ENCODE peak calls at places on chromosomes 11 and 22, in six cellular contexts. Q is GM12878, T is A549, L is endothelial cell of umbilical vein, V is HepG2, R is K562. G is an unnamed sample.

GRCh38 chr22:43827926-43828710 is 16.0 kb upstream of the EFCAB6 start:
- DNase-seq in Q (no peak), T (peak; percentile 12), L (no peak), V (no peak), R (no peak), G (no peak)

GRCh38 chr11:60625262-60625661 is 74.2 kb upstream of the MS4A8 start:
- DNase-seq in Q (no peak), T (peak; percentile 24), L (peak; percentile 52), V (peak; percentile 22), R (peak; percentile 18), G (peak; percentile 42)

GRCh38 chr22:36528336-36528735 is 630 bp downstream of the EIF3D start:
- DNase-seq in Q (no peak), T (no peak), L (no peak), V (no peak), R (no peak), G (peak; percentile 48)

GRCh38 chr22:38017272-38017920 is 33.0 kb upstream of the SOX10 start:
- DNase-seq in Q (no peak), T (no peak), L (peak; percentile 37), V (no peak), R (no peak), G (peak; percentile 40)

GRCh38 chr22:43826142-43827093 is 14.3 kb upstream of the EFCAB6 start:
- DNase-seq in Q (no peak), T (peak; percentile 46), L (no peak), V (no peak), R (no peak), G (peak; percentile 26)

GRCh38 chr22:36021649-36022048 is 7.0 kb downstream of the RBFOX2 start:
- DNase-seq in Q (no peak), T (no peak), L (no peak), V (no peak), R (no peak), G (no peak)

GRCh38 chr11:60280412-60280811 is at the start of gene MS4A4A:
- DNase-seq in Q (no peak), T (no peak), L (no peak), V (no peak), R (no peak), G (peak; percentile 86)

GRCh38 chr22:29478326-29479276 is 1.4 kb upstream of the NEFH start:
- DNase-seq in Q (no peak), T (peak; percentile 18), L (peak; percentile 14), V (no peak), R (peak; percentile 53), G (peak; percentile 42)

GRCh38 chr11:85379066-85379465 is 248.1 kb downstream of the DLG2 start:
- DNase-seq in Q (no peak), T (no peak), L (no peak), V (no peak), R (no peak), G (no peak)

GRCh38 chr22:31049815-31050420 is 31.2 kb upstream of the SMTN start:
- DNase-seq in Q (no peak), T (no peak), L (peak; percentile 59), V (no peak), R (no peak), G (no peak)

GRCh38 chr11:202490-202889 is 4.7 kb downstream of the BET1L start:
- DNase-seq in Q (no peak), T (no peak), L (no peak), V (no peak), R (no peak), G (no peak)

GRCh38 chr11:66069715-66070603 is at the start of gene PACS1:
- DNase-seq in Q (no peak), T (peak; percentile 70), L (peak; percentile 69), V (peak; percentile 25), R (peak; percentile 91), G (peak; percentile 74)

GRCh38 chr11:96333076-96333744 is 9.8 kb downstream of the MAML2 start:
- DNase-seq in Q (no peak), T (no peak), L (no peak), V (no peak), R (no peak), G (no peak)

GRCh38 chr11:124745835-124746620 is 6.0 kb downstream of the VSIG2 start:
- DNase-seq in Q (no peak), T (peak; percentile 24), L (no peak), V (no peak), R (no peak), G (no peak)

GRCh38 chr11:12525466-12526055 is 148.2 kb downstream of the PARVA start:
- DNase-seq in Q (no peak), T (no peak), L (no peak), V (no peak), R (no peak), G (no peak)
- TF ChIP-seq CTCF in Q (no peak), T (no peak), L (no peak), V (no peak), R (no peak), G (no peak)

GRCh38 chr11:116842909-116843308 is 5.5 kb upstream of the APOA1 start:
- DNase-seq in Q (no peak), T (peak; percentile 12), L (no peak), V (no peak), R (no peak), G (no peak)

GRCh38 chr11:116838321-116839084 is 1.1 kb upstream of the APOA1 start:
- DNase-seq in Q (no peak), T (no peak), L (no peak), V (peak; percentile 20), R (no peak), G (no peak)

GRCh38 chr11:116840746-116841296 is 3.4 kb upstream of the APOA1 start:
- DNase-seq in Q (no peak), T (no peak), L (no peak), V (peak; percentile 74), R (peak; percentile 27), G (peak; percentile 53)

GRCh38 chr11:116842117-116842516 is 4.7 kb upstream of the APOA1 start:
- DNase-seq in Q (no peak), T (no peak), L (no peak), V (no peak), R (no peak), G (no peak)

DNA sequence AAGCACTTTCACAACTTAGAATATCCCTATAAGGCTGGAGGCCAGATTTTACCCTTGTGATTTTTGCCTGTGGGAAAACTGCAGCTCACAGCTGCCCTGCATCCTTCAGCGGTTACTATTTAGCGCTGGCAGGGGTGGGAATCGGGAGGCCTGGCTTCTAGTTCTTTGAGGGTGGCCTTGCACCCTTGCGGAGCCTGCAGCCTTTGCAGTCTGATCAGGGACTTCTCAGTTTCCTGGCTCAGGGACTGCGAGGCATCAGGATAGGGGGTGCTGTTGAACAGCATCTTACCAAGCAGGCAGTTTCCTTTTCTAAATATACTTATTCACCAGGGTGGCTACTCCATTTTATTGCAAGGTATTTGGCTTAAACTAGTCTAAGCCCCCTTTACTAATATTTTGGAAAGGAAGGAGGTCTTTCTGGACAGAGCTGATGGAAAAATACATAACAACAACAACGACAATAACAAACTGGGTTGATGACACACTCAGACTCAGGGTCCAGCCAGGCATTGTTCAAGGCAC is 2.9 kb upstream of the APOA1 start:
- DNase-seq in Q (no peak), T (no peak), L (no peak), V (peak; percentile 47), R (peak; percentile 46), G (peak; percentile 73)
- TF ChIP-seq MAX in Q (no peak), T (no peak), L (no peak), V (no peak), R (no peak), G (no peak)

GRCh38 chr22:23245045-23245798 is 64.9 kb downstream of the BCR start:
- DNase-seq in Q (no peak), T (no peak), L (no peak), V (no peak), R (peak; percentile 55), G (no peak)
- TF ChIP-seq MYC in Q (no peak), T (no peak), L (no peak), V (no peak), R (no peak), G (no peak)

GRCh38 chr11:13577881-13578280 is 82.1 kb upstream of the PTH start:
- DNase-seq in Q (no peak), T (no peak), L (no peak), V (no peak), R (peak; percentile 17), G (no peak)
- TF ChIP-seq CTCF in Q (no peak), T (no peak), L (no peak), V (no peak), R (no peak), G (no peak)

DNA sequence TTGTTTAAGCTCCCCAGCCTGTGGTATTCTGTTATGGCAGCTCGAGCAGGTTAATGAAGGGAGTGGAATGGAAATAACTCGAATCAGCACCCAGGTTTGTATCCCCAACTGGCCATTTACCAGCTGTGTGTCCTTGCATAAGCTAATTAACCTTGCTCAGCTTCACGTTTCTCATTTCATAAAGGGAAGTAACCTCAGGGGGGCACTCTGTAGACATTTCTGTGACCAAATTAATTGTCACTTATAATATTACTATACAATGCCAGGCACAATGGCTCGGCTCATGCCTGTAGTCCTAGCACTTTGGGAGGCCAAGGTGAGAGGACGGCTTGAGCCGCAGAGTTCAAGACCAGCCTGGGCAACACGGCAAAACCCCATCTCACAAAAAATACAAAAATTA is 13.8 kb downstream of the ADA2 start:
- DNase-seq in Q (no peak), T (no peak), L (no peak), V (no peak), R (no peak), G (peak; percentile 59)
- TF ChIP-seq MAX in Q (no peak), T (no peak), L (no peak), V (no peak), R (no peak), G (no peak)

G was measured in NB4.